ENCODE peak calls at places on chromosomes 16 and 17, in five cellular contexts. V is fibroblast of the aortic adventitia, N is sigmoid colon, O is Panc1, L is astrocyte of the spinal cord. C is an unnamed sample.

GRCh38 chr17:28242791-28243190 is 76.2 kb upstream of the TMEM97 start:
- DNase-seq in V (no peak), N (no peak), O (no peak), L (no peak), C (no peak)

GRCh38 chr17:9987779-9988585 is 82.9 kb upstream of the RCVRN start:
- DNase-seq in V (peak; percentile 12), N (no peak), O (peak; percentile 8), L (no peak), C (peak; percentile 42)

GRCh38 chr17:50060951-50061712 is 5.2 kb downstream of the ITGA3 start:
- DNase-seq in V (peak; percentile 87), N (peak; percentile 97), O (no peak), L (peak; percentile 48), C (peak; percentile 79)

GRCh38 chr17:51263001-51263400 is 2.7 kb downstream of the UTP18 start:
- DNase-seq in V (no peak), N (no peak), O (no peak), L (no peak), C (no peak)

GRCh38 chr17:9874722-9875121 is 30.3 kb downstream of the RCVRN start:
- DNase-seq in V (no peak), N (no peak), O (no peak), L (no peak), C (no peak)

GRCh38 chr17:19714542-19715411 is 1.6 kb downstream of the SLC47A2 start:
- DNase-seq in V (no peak), N (peak; percentile 64), O (no peak), L (no peak), C (no peak)

GRCh38 chr17:46780003-46780373 is 38.5 kb downstream of the WNT3 start:
- DNase-seq in V (no peak), N (no peak), O (no peak), L (no peak), C (no peak)

GRCh38 chr17:5418858-5419355 is 555 bp downstream of the NUP88 start:
- DNase-seq in V (peak; percentile 25), N (no peak), O (no peak), L (no peak), C (peak; percentile 45)

GRCh38 chr17:3029213-3029913 is 34.0 kb downstream of the OR1D5 start:
- DNase-seq in V (no peak), N (no peak), O (no peak), L (no peak), C (no peak)

GRCh38 chr17:66712453-66712852 is 122.5 kb upstream of the CACNG5 start:
- DNase-seq in V (no peak), N (no peak), O (no peak), L (no peak), C (no peak)

GRCh38 chr17:29592850-29593545 is at the start of gene ANKRD13B:
- DNase-seq in V (no peak), N (peak; percentile 80), O (no peak), L (no peak), C (no peak)

GRCh38 chr16:55478827-55479559 is at the start of gene MMP2:
- DNase-seq in V (peak; percentile 89), N (peak; percentile 93), O (no peak), L (peak; percentile 81), C (peak; percentile 81)

GRCh38 chr16:69741951-69742904 is 12.5 kb downstream of the NOB1 start:
- DNase-seq in V (peak; percentile 53), N (peak; percentile 88), O (no peak), L (peak; percentile 56), C (peak; percentile 57)

GRCh38 chr16:85947511-85948509 is 48.8 kb downstream of the IRF8 start:
- DNase-seq in V (no peak), N (no peak), O (no peak), L (no peak), C (no peak)

GRCh38 chr16:2473425-2473926 is 1.5 kb upstream of the TBC1D24 start:
- DNase-seq in V (no peak), N (no peak), O (no peak), L (no peak), C (no peak)

GRCh38 chr16:20916927-20917326 is 16.4 kb downstream of the LYRM1 start:
- DNase-seq in V (no peak), N (no peak), O (no peak), L (no peak), C (no peak)

GRCh38 chr17:31744541-31744951 is 114.5 kb downstream of the COPRS start:
- DNase-seq in V (peak; percentile 42), N (no peak), O (no peak), L (no peak), C (no peak)

GRCh38 chr17:62882284-62882683 is 74.2 kb upstream of the MARCHF10 start:
- DNase-seq in V (no peak), N (no peak), O (no peak), L (no peak), C (no peak)

GRCh38 chr16:57106767-57107166 is 14.4 kb downstream of the CPNE2 start:
- DNase-seq in V (no peak), N (no peak), O (no peak), L (no peak), C (peak; percentile 24)

GRCh38 chr16:73068546-73069401 is 20.8 kb upstream of the ZFHX3 start:
- DNase-seq in V (peak; percentile 96), N (peak; percentile 93), O (no peak), L (peak; percentile 95), C (peak; percentile 93)

GRCh38 chr17:6753006-6753445 is 2.8 kb upstream of the XAF1 start:
- DNase-seq in V (peak; percentile 78), N (peak; percentile 80), O (no peak), L (peak; percentile 93), C (peak; percentile 87)

GRCh38 chr16:69918241-69918640 is 32.9 kb upstream of the CLEC18A start:
- DNase-seq in V (no peak), N (no peak), O (no peak), L (no peak), C (peak; percentile 46)

GRCh38 chr17:49193513-49194296 is 16.7 kb downstream of the GNGT2 start:
- DNase-seq in V (peak; percentile 59), N (peak; percentile 85), O (peak; percentile 41), L (peak; percentile 66), C (peak; percentile 73)

GRCh38 chr16:73176577-73177013 is 128.7 kb upstream of the ZFHX3 start:
- DNase-seq in V (peak; percentile 95), N (no peak), O (peak; percentile 30), L (peak; percentile 82), C (peak; percentile 92)

GRCh38 chr17:79220715-79221291 is 146.2 kb downstream of the ENGASE start:
- DNase-seq in V (no peak), N (no peak), O (no peak), L (no peak), C (no peak)
- H3K4me3 ChIP-seq in V (no peak overlapping the region), N (no peak overlapping the region), O (no peak overlapping the region), L (no peak overlapping the region), C (no peak overlapping the region)

GRCh38 chr17:13405080-13405479 is 196.6 kb downstream of the HS3ST3A1 start:
- DNase-seq in V (no peak), N (no peak), O (no peak), L (no peak), C (no peak)
- TF ChIP-seq CTCF in V (no peak), N (no peak), O (no peak), L (no peak), C (no peak)

GRCh38 chr17:42112552-42113176 is at the start of gene DHX58:
- DNase-seq in V (peak; percentile 85), N (peak; percentile 91), O (no peak), L (peak; percentile 64), C (peak; percentile 82)

GRCh38 chr17:42114118-42114517 is 1.6 kb upstream of the DHX58 start:
- DNase-seq in V (no peak), N (no peak), O (no peak), L (no peak), C (no peak)

GRCh38 chr17:42111265-42111636 is 1.3 kb downstream of the DHX58 start:
- DNase-seq in V (no peak), N (no peak), O (no peak), L (no peak), C (no peak)

GRCh38 chr17:42111901-42112551 is 488 bp downstream of the DHX58 start:
- DNase-seq in V (peak; percentile 57), N (peak; percentile 79), O (no peak), L (no peak), C (peak; percentile 53)

GRCh38 chr17:42113293-42114069 is 967 bp upstream of the DHX58 start:
- DNase-seq in V (no peak), N (no peak), O (no peak), L (no peak), C (no peak)
- H3K4me3 ChIP-seq in V (no peak overlapping the region), N (no peak overlapping the region), O (no peak overlapping the region), L (no peak overlapping the region), C (no peak overlapping the region)

GRCh38 chr16:47144559-47144877 is 773 bp upstream of the NETO2 start:
- DNase-seq in V (no peak), N (no peak), O (no peak), L (no peak), C (no peak)
- TF ChIP-seq CTCF in V (no peak), N (no peak), O (peak; percentile 21), L (no peak), C (no peak)

GRCh38 chr16:80117731-80118130 is 423.1 kb upstream of the DYNLRB2 start:
- DNase-seq in V (peak; percentile 28), N (no peak), O (no peak), L (no peak), C (peak; percentile 6)

GRCh38 chr16:80122155-80122554 is 418.6 kb upstream of the DYNLRB2 start:
- DNase-seq in V (peak; percentile 83), N (peak; percentile 81), O (no peak), L (no peak), C (peak; percentile 40)

GRCh38 chr16:80120899-80121521 is 419.8 kb upstream of the DYNLRB2 start:
- DNase-seq in V (no peak), N (no peak), O (no peak), L (no peak), C (no peak)

GRCh38 chr16:80123189-80123588 is 417.6 kb upstream of the DYNLRB2 start:
- DNase-seq in V (peak; percentile 33), N (no peak), O (no peak), L (no peak), C (peak; percentile 26)

GRCh38 chr16:80121522-80121909 is 419.3 kb upstream of the DYNLRB2 start:
- DNase-seq in V (no peak), N (no peak), O (no peak), L (no peak), C (no peak)
- H3K4me3 ChIP-seq in V (no peak overlapping the region), N (no peak overlapping the region), O (no peak overlapping the region), L (no peak overlapping the region), C (no peak overlapping the region)

GRCh38 chr17:76134911-76135809 is 5.9 kb downstream of the FOXJ1 start:
- DNase-seq in V (no peak), N (no peak), O (no peak), L (no peak), C (no peak)
- TF ChIP-seq CTCF in V (no peak), N (no peak), O (no peak), L (no peak), C (no peak)